ENCODE peak calls at places on chromosomes 7 and 10, in five cellular contexts. One of them, this sample, is unnamed.
A peak's percentile ranks its signal among the peaks of the same experiment; 100 is the strongest.

GRCh38 chr10:101044117-101044516 is 13.1 kb downstream of the SFXN3 start:
- DNase-seq in IMR-90: no peak
- DNase-seq in MM.1S: no peak
- DNase-seq in kidney epithelial cell: no peak
- DNase-seq in CD4-positive, alpha-beta memory T cell: no peak
- DNase-seq in this sample: no peak

GRCh38 chr10:23065549-23065948 is 29.8 kb upstream of the MSRB2 start:
- DNase-seq in IMR-90: peak; percentile 59
- DNase-seq in MM.1S: no peak
- DNase-seq in kidney epithelial cell: peak; percentile 28
- DNase-seq in CD4-positive, alpha-beta memory T cell: no peak
- DNase-seq in this sample: no peak

GRCh38 chr10:2197663-2198062 is 460.3 kb upstream of the ADARB2 start:
- DNase-seq in IMR-90: no peak
- DNase-seq in MM.1S: no peak
- DNase-seq in kidney epithelial cell: no peak
- DNase-seq in CD4-positive, alpha-beta memory T cell: no peak
- DNase-seq in this sample: no peak

GRCh38 chr10:80407836-80408197 is 534 bp upstream of the PRXL2A start:
- DNase-seq in IMR-90: no peak
- DNase-seq in MM.1S: no peak
- DNase-seq in kidney epithelial cell: no peak
- DNase-seq in CD4-positive, alpha-beta memory T cell: no peak
- DNase-seq in this sample: no peak

GRCh38 chr10:81915517-81915916 is 40.5 kb downstream of the NRG3 start:
- DNase-seq in IMR-90: no peak
- DNase-seq in MM.1S: no peak
- DNase-seq in kidney epithelial cell: no peak
- DNase-seq in CD4-positive, alpha-beta memory T cell: no peak
- DNase-seq in this sample: no peak

GRCh38 chr10:68175954-68176353 is 56.0 kb downstream of the ATOH7 start:
- DNase-seq in IMR-90: no peak
- DNase-seq in MM.1S: no peak
- DNase-seq in kidney epithelial cell: no peak
- DNase-seq in CD4-positive, alpha-beta memory T cell: no peak
- DNase-seq in this sample: no peak

GRCh38 chr10:35399414-35400009 is 63.2 kb downstream of the CCNY start:
- DNase-seq in IMR-90: no peak
- DNase-seq in MM.1S: no peak
- DNase-seq in kidney epithelial cell: no peak
- DNase-seq in CD4-positive, alpha-beta memory T cell: no peak
- DNase-seq in this sample: no peak

GRCh38 chr7:77944183-77945182 is 145.9 kb downstream of the PHTF2 start:
- DNase-seq in IMR-90: no peak
- DNase-seq in MM.1S: no peak
- DNase-seq in kidney epithelial cell: no peak
- DNase-seq in CD4-positive, alpha-beta memory T cell: no peak
- DNase-seq in this sample: no peak

GRCh38 chr7:1802899-1803298 is 132.8 kb downstream of the ELFN1 start:
- DNase-seq in IMR-90: no peak
- DNase-seq in MM.1S: no peak
- DNase-seq in kidney epithelial cell: no peak
- DNase-seq in CD4-positive, alpha-beta memory T cell: no peak
- DNase-seq in this sample: no peak

GRCh38 chr10:112546474-112546873 is 99.5 kb downstream of the VTI1A start:
- DNase-seq in IMR-90: no peak
- DNase-seq in MM.1S: peak; percentile 27
- DNase-seq in kidney epithelial cell: no peak
- DNase-seq in CD4-positive, alpha-beta memory T cell: no peak
- DNase-seq in this sample: no peak

GRCh38 chr10:99779335-99779734 is 3.1 kb upstream of the ABCC2 start:
- DNase-seq in IMR-90: peak; percentile 83
- DNase-seq in MM.1S: no peak
- DNase-seq in kidney epithelial cell: no peak
- DNase-seq in CD4-positive, alpha-beta memory T cell: no peak
- DNase-seq in this sample: no peak

GRCh38 chr10:124642076-124642710 is 102.0 kb downstream of the FAM53B start:
- DNase-seq in IMR-90: no peak
- DNase-seq in MM.1S: no peak
- DNase-seq in kidney epithelial cell: no peak
- DNase-seq in CD4-positive, alpha-beta memory T cell: no peak
- DNase-seq in this sample: no peak

GRCh38 chr10:8445353-8445752 is 390.9 kb downstream of the GATA3 start:
- DNase-seq in IMR-90: no peak
- DNase-seq in MM.1S: no peak
- DNase-seq in kidney epithelial cell: no peak
- DNase-seq in CD4-positive, alpha-beta memory T cell: no peak
- DNase-seq in this sample: no peak

GRCh38 chr7:48665361-48666135 is 258.8 kb upstream of the CDC14C start:
- DNase-seq in IMR-90: no peak
- DNase-seq in MM.1S: no peak
- DNase-seq in kidney epithelial cell: no peak
- DNase-seq in CD4-positive, alpha-beta memory T cell: no peak
- DNase-seq in this sample: no peak

GRCh38 chr7:91636129-91636724 is 244.3 kb downstream of the MTERF1 start:
- DNase-seq in IMR-90: no peak
- DNase-seq in MM.1S: peak; percentile 51
- DNase-seq in kidney epithelial cell: no peak
- DNase-seq in CD4-positive, alpha-beta memory T cell: no peak
- DNase-seq in this sample: peak; percentile 49

GRCh38 chr10:126508535-126509040 is 120.3 kb upstream of the ADAM12 start:
- DNase-seq in IMR-90: no peak
- DNase-seq in MM.1S: no peak
- DNase-seq in kidney epithelial cell: no peak
- DNase-seq in CD4-positive, alpha-beta memory T cell: no peak
- DNase-seq in this sample: no peak

GRCh38 chr7:104397442-104397841 is 69.0 kb downstream of the LHFPL3 start:
- DNase-seq in IMR-90: no peak
- DNase-seq in MM.1S: no peak
- DNase-seq in kidney epithelial cell: no peak
- DNase-seq in CD4-positive, alpha-beta memory T cell: no peak
- DNase-seq in this sample: no peak

DNA sequence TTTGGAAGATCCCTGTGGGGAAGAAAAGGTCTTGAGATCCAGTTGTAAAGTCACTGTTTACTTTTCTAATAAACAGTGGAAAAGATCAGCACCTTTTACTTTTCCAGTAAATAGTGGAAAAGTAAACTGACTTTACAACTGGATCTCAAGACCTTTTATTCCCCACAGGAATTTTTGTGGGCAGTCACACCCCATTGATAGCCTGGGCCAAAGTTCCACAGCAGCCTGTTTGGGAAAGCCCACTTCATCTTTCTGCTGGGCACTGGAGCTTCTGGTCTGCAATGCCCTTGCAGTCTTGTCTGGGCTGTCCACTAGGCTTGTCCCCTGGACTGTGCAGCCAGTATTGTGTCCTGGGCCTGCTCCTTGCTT is 50.2 kb downstream of the ADCY1 start:
- DNase-seq in IMR-90: no peak
- DNase-seq in MM.1S: no peak
- DNase-seq in kidney epithelial cell: no peak
- DNase-seq in CD4-positive, alpha-beta memory T cell: no peak
- DNase-seq in this sample: no peak
- H3K36me3 ChIP-seq in IMR-90: no peaks in the 10 kb centered on the region
- H3K36me3 ChIP-seq in MM.1S: no peaks in the 10 kb centered on the region
- H3K36me3 ChIP-seq in kidney epithelial cell: no peaks in the 10 kb centered on the region
- H3K36me3 ChIP-seq in CD4-positive, alpha-beta memory T cell: no peaks in the 10 kb centered on the region
- H3K36me3 ChIP-seq in this sample: no peaks in the 10 kb centered on the region

DNA sequence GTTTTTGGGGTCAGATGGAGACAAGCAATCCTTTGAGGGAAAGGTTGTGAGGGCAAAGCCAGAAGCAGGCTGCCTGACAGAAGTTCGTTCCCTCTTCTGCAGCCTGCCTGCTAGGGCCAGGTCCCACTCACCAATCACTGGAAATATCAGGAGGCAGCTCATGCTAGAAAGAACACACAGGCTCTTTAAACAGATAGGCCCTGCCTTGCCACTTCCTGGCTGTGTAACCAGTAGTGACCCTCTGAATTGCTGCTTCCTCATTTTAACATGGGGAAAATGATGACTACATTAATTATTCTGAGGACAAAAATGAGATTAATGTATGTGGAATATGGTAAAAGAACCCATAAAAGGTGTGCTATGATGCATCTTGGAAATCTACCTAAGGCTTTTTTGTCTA is 50.5 kb upstream of the MRLN start:
- DNase-seq in IMR-90: no peak
- DNase-seq in MM.1S: no peak
- DNase-seq in kidney epithelial cell: no peak
- DNase-seq in CD4-positive, alpha-beta memory T cell: no peak
- DNase-seq in this sample: no peak
- H3K36me3 ChIP-seq in IMR-90: peaks cover 27% of the 10 kb centered on the region
- H3K36me3 ChIP-seq in MM.1S: no peaks in the 10 kb centered on the region
- H3K36me3 ChIP-seq in kidney epithelial cell: peaks cover 2% of the 10 kb centered on the region
- H3K36me3 ChIP-seq in CD4-positive, alpha-beta memory T cell: peaks cover 52% of the 10 kb centered on the region
- H3K36me3 ChIP-seq in this sample: peaks cover 50% of the 10 kb centered on the region

DNA sequence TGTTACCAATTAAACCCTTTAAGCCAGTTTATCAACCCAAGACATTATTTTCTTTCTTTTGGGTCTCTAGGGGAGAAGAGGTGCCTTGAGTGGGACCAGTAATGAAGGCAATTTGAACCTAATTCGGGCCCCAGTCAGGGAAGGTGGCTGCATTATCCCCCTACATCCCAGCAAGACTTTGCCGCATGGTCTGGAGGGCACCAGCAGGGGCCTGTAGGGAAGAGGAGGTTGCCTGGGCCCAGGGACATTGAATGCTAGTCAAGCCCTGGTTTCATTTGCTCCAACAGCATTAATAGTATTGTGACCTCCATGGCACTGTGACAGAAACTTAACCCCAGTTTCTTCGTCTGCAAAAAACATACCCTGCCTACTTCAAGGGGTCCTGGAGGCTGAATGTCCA is 108.8 kb downstream of the CUX1 start:
- DNase-seq in IMR-90: no peak
- DNase-seq in MM.1S: no peak
- DNase-seq in kidney epithelial cell: no peak
- DNase-seq in CD4-positive, alpha-beta memory T cell: no peak
- DNase-seq in this sample: no peak
- H3K36me3 ChIP-seq in IMR-90: peaks cover 2% of the 10 kb centered on the region
- H3K36me3 ChIP-seq in MM.1S: no peaks in the 10 kb centered on the region
- H3K36me3 ChIP-seq in kidney epithelial cell: no peaks in the 10 kb centered on the region
- H3K36me3 ChIP-seq in CD4-positive, alpha-beta memory T cell: no peaks in the 10 kb centered on the region
- H3K36me3 ChIP-seq in this sample: peaks cover 3% of the 10 kb centered on the region

DNA sequence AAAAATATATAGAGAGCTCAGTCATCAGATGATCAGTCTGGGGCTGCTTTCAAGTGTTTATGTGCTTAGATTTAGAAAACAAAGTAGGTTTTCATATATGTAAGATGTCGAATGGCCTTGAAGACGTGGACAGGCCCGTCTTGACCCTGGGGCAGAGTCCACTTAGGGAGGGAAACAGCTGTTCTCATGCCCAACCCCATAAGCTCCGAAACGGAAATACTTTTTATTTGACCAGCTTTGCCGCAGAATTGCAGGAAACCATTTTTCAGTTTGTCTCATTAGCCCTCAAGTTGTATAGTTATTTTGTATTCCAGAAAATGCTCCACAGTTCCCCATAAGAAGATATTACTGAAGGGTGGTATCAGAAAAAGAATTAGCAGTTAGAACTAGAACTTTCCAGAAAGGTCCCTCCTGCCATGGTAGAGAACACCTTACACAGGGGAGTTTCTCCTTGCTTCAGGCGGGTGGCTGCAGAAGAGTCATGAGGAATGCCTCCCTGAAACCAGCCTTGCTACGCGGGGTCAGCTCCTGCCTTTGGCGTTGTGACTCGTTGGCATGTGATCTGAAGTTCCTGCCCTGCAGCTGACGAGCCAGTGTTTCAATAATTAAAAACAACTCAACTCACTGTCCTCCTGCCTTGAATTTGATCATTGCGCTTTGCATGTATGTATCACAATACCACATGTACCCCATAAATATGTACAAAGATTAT is 192.7 kb downstream of the CELF2 start:
- DNase-seq in IMR-90: no peak
- DNase-seq in MM.1S: peak; percentile 42
- DNase-seq in kidney epithelial cell: no peak
- DNase-seq in CD4-positive, alpha-beta memory T cell: no peak
- DNase-seq in this sample: no peak
- H3K36me3 ChIP-seq in IMR-90: no peaks in the 10 kb centered on the region
- H3K36me3 ChIP-seq in MM.1S: peaks cover 34% of the 10 kb centered on the region
- H3K36me3 ChIP-seq in kidney epithelial cell: no peaks in the 10 kb centered on the region
- H3K36me3 ChIP-seq in CD4-positive, alpha-beta memory T cell: peaks cover 34% of the 10 kb centered on the region
- H3K36me3 ChIP-seq in this sample: no peaks in the 10 kb centered on the region